ENCODE peak calls at places on chromosomes 4 and X, in eight cellular contexts. F is pulmonary artery endothelial cell; A is nephron progenitor cell; W is left lobe of liver; C is H9; K is T-helper 22 cell; M is transverse colon; B is activated CD4-positive, alpha-beta T cell treated with anti-CD3 and anti-CD28 coated beads, Interleukin-2, amount 50 U/mL, for 48 hours. T is an unnamed sample.

GRCh38 chrX:21509912-21510311 is 135.7 kb downstream of the CNKSR2 start:
- DNase-seq in W (no peak), M (no peak), K (no peak), A (no peak), B (no peak), F (no peak), C (no peak), T (no peak)

GRCh38 chr4:91837608-91838029 is 466.1 kb upstream of the GRID2 start:
- DNase-seq in F (no peak), W (no peak), B (no peak), K (no peak), M (no peak), A (no peak), C (no peak), T (no peak)

GRCh38 chrX:108131471-108131870 is 39.9 kb downstream of the ATG4A start:
- DNase-seq in K (no peak), W (no peak), B (no peak), A (no peak), F (peak), M (no peak), C (no peak), T (no peak)

GRCh38 chrX:71543316-71543715 is 10.4 kb downstream of the OGT start:
- DNase-seq in F (peak), W (no peak), M (no peak), K (no peak), B (no peak), C (no peak), A (no peak), T (no peak)

GRCh38 chr4:54961357-54961975 is 163.9 kb downstream of the KDR start:
- DNase-seq in B (no peak), W (no peak), F (no peak), M (no peak), K (no peak), C (no peak), A (no peak), T (no peak)

GRCh38 chr4:48481581-48481980 is 1.6 kb upstream of the SLC10A4 start:
- DNase-seq in K (no peak), M (no peak), A (no peak), C (no peak), W (no peak), B (no peak), F (no peak), T (no peak)

GRCh38 chr4:86367577-86367976 is 7.7 kb upstream of the MAPK10 start:
- DNase-seq in F (no peak), B (no peak), W (no peak), A (no peak), K (no peak), C (no peak), M (no peak), T (no peak)

GRCh38 chr4:165199722-165200121 is 7.6 kb upstream of the KLHL2 start:
- DNase-seq in A (no peak), W (no peak), F (no peak), B (no peak), K (no peak), M (no peak), C (no peak), T (no peak)

GRCh38 chr4:173591760-173592159 is 61.7 kb upstream of the HAND2 start:
- DNase-seq in W (no peak), K (no peak), M (no peak), C (no peak), B (no peak), F (no peak), A (no peak), T (no peak)

GRCh38 chr4:153143527-153144348 is 60.5 kb upstream of the TRIM2 start:
- DNase-seq in W (no peak), B (no peak), K (no peak), F (no peak), C (no peak), M (peak), A (no peak), T (no peak)

GRCh38 chr4:179097741-179098140 is 1655.5 kb upstream of the AGA start:
- DNase-seq in A (peak), M (no peak), C (peak), W (no peak), K (no peak), F (no peak), B (no peak), T (no peak)

GRCh38 chr4:96729641-96730040 is 889.7 kb downstream of the PDHA2 start:
- DNase-seq in W (no peak), A (no peak), C (no peak), B (no peak), K (no peak), F (no peak), M (no peak), T (no peak)

GRCh38 chr4:55398966-55399365 is 3.2 kb downstream of the TMEM165 start:
- DNase-seq in F (no peak), B (no peak), K (no peak), C (no peak), W (no peak), M (no peak), A (no peak), T (no peak)

GRCh38 chrX:97995834-97996233 is 1112.1 kb downstream of the RPA4 start:
- DNase-seq in W (no peak), B (no peak), A (no peak), F (no peak), M (no peak), K (no peak), C (no peak), T (no peak)

T was measured in right lobe of liver.